ENCODE peak calls at places on chromosomes 12 and 14, in nine cellular contexts. X is WERI-Rb-1, J is mesendoderm, L is fibroblast of lung, O is OCI-LY7, H is lower lobe of right lung, E is suprapubic skin, T is tibial artery, I is SK-N-SH. M is an unnamed sample.

GRCh38 chr12:124130717-124131670 is 158.0 kb downstream of the ZNF664 start:
- DNase-seq in E (no peak), I (no peak), J (peak; percentile 74), T (no peak), L (no peak), O (no peak), H (no peak), X (no peak), M (peak; percentile 67)

GRCh38 chr12:12734054-12734453 is 16.9 kb downstream of the CDKN1B start:
- DNase-seq in L (peak; percentile 66), T (no peak), J (no peak), E (no peak), H (no peak), O (no peak), X (no peak), I (no peak), M (peak; percentile 88)

GRCh38 chr12:67148265-67148664 is 120.9 kb upstream of the CAND1 start:
- DNase-seq in H (no peak), J (no peak), L (no peak), T (no peak), O (no peak), X (no peak), E (no peak), I (no peak), M (no peak)

GRCh38 chr12:4526923-4527546 is 11.7 kb upstream of the RAD51AP1 start:
- DNase-seq in X (no peak), H (no peak), I (peak; percentile 7), T (no peak), E (no peak), J (peak; percentile 11), L (peak; percentile 45), O (peak; percentile 29), M (peak; percentile 46)

GRCh38 chr12:55036326-55036725 is 16.6 kb downstream of the NEUROD4 start:
- DNase-seq in H (no peak), I (no peak), X (no peak), O (peak; percentile 24), E (no peak), J (no peak), T (no peak), L (no peak), M (no peak)

GRCh38 chr14:104883681-104884361 is 18.8 kb downstream of the CEP170B start:
- DNase-seq in I (no peak), O (no peak), T (no peak), H (peak; percentile 41), E (no peak), J (no peak), L (no peak), X (no peak), M (peak; percentile 2)

GRCh38 chr12:124480469-124481256 is 86.7 kb downstream of the NCOR2 start:
- DNase-seq in X (peak; percentile 97), L (peak; percentile 72), O (peak; percentile 37), H (no peak), E (no peak), J (no peak), T (no peak), I (peak; percentile 85), M (peak; percentile 81)

GRCh38 chr12:57049890-57050289 is at the start of gene MYO1A:
- DNase-seq in E (no peak), L (no peak), T (no peak), H (no peak), I (no peak), X (no peak), O (no peak), J (peak; percentile 33), M (peak; percentile 66)

GRCh38 chr14:97366400-97366799 is 569.2 kb downstream of the VRK1 start:
- DNase-seq in J (peak; percentile 11), O (no peak), T (no peak), E (no peak), L (no peak), X (no peak), I (no peak), H (no peak), M (no peak)

GRCh38 chr14:66403183-66403582 is 83.0 kb upstream of the CCDC196 start:
- DNase-seq in H (no peak), T (no peak), O (peak; percentile 34), E (no peak), X (peak; percentile 12), L (peak; percentile 26), J (peak; percentile 54), I (no peak), M (no peak)

GRCh38 chr14:24430682-24431568 is 1.2 kb downstream of the KHNYN start:
- DNase-seq in O (peak; percentile 63), L (peak; percentile 61), E (no peak), J (peak; percentile 46), H (no peak), T (peak; percentile 80), I (no peak), X (no peak), M (no peak)

GRCh38 chr14:65483647-65484046 is 71.1 kb downstream of the FUT8 start:
- DNase-seq in O (no peak), J (no peak), E (no peak), X (no peak), I (no peak), H (no peak), T (no peak), L (no peak), M (no peak)

GRCh38 chr14:95146079-95146771 is 11.1 kb downstream of the DICER1 start:
- DNase-seq in E (no peak), J (no peak), I (no peak), T (no peak), H (peak; percentile 51), X (no peak), L (no peak), O (no peak), M (no peak)

GRCh38 chr12:30218073-30218472 is 434.3 kb upstream of the TMTC1 start:
- DNase-seq in O (no peak), L (no peak), I (no peak), E (no peak), X (no peak), T (no peak), H (no peak), J (no peak), M (no peak)

GRCh38 chr14:93619176-93619793 is 169.0 kb downstream of the PRIMA1 start:
- DNase-seq in H (no peak), E (no peak), L (peak; percentile 58), T (no peak), O (peak; percentile 58), I (peak; percentile 47), J (peak; percentile 69), X (peak; percentile 33), M (peak; percentile 66)

GRCh38 chr12:110639336-110640178 is 25.6 kb downstream of the TCTN1 start:
- DNase-seq in O (no peak), J (no peak), E (peak; percentile 20), L (peak; percentile 79), T (no peak), H (no peak), X (no peak), I (no peak), M (no peak)

GRCh38 chr12:132807295-132808222 is 21.1 kb downstream of the GOLGA3 start:
- DNase-seq in I (peak; percentile 89), L (no peak), X (peak; percentile 43), E (no peak), O (peak; percentile 12), J (peak; percentile 42), T (no peak), H (no peak), M (no peak)

GRCh38 chr12:46292754-46293402 is 24.0 kb upstream of the SLC38A1 start:
- DNase-seq in X (no peak), H (no peak), J (no peak), O (no peak), E (no peak), T (no peak), I (no peak), L (no peak), M (no peak)

GRCh38 chr12:14384783-14385638 is 19.5 kb downstream of the ATF7IP start:
- DNase-seq in J (peak; percentile 94), I (peak; percentile 60), X (peak; percentile 30), H (no peak), T (peak; percentile 68), L (peak; percentile 97), E (no peak), O (peak; percentile 98), M (peak; percentile 91)

GRCh38 chr12:63294327-63294632 is 143.3 kb upstream of the AVPR1A start:
- DNase-seq in L (peak; percentile 43), H (no peak), O (no peak), X (no peak), T (no peak), I (no peak), J (peak; percentile 65), E (no peak), M (peak; percentile 31)

GRCh38 chr12:10213168-10214130 is 772 bp downstream of the GABARAPL1 start:
- DNase-seq in J (peak; percentile 80), L (peak; percentile 94), X (peak; percentile 56), E (peak; percentile 93), I (peak; percentile 68), O (peak; percentile 74), H (peak; percentile 90), T (peak; percentile 94), M (peak; percentile 76)

GRCh38 chr12:128316078-128316477 is 49.1 kb downstream of the TMEM132C start:
- DNase-seq in E (no peak), O (no peak), L (no peak), T (no peak), J (no peak), H (no peak), I (no peak), X (no peak), M (no peak)
- H3K27ac ChIP-seq in E (no peak overlapping the region), O (no peak overlapping the region), L (no peak overlapping the region), T (no peak overlapping the region), J (no peak overlapping the region), H (no peak overlapping the region), I (no peak overlapping the region), X (no peak overlapping the region), M (no peak overlapping the region)

GRCh38 chr12:96890331-96890730 is 16.7 kb upstream of the NEDD1 start:
- DNase-seq in J (no peak), L (no peak), I (no peak), H (no peak), E (no peak), X (no peak), O (no peak), T (no peak), M (no peak)
- H3K36me3 ChIP-seq in J (no peaks in the 10 kb centered on the region), L (no peaks in the 10 kb centered on the region), I (no peaks in the 10 kb centered on the region), H (no peaks in the 10 kb centered on the region), E (no peaks in the 10 kb centered on the region), X (no peaks in the 10 kb centered on the region), O (no peaks in the 10 kb centered on the region), T (no peaks in the 10 kb centered on the region), M (no peaks in the 10 kb centered on the region)

GRCh38 chr12:51390457-51391046 is 654 bp downstream of the GALNT6 start:
- DNase-seq in E (no peak), X (no peak), T (peak; percentile 48), I (no peak), H (no peak), J (no peak), L (no peak), O (no peak), M (no peak)
- H3K4me3 ChIP-seq in E (peak overlapping the region; percentile 75), X (no peak overlapping the region), T (peak overlapping the region; percentile 56), I (no peak overlapping the region), H (peak overlapping the region; percentile 70), J (peak overlapping the region; percentile 68), L (peak overlapping the region; percentile 69), O (peak overlapping the region; percentile 69), M (no peak overlapping the region)

GRCh38 chr12:120902846-120903381 is 1.2 kb downstream of the SPPL3 start:
- DNase-seq in I (no peak), H (no peak), X (no peak), L (no peak), T (no peak), E (no peak), O (peak; percentile 21), J (no peak), M (no peak)
- H3K27ac ChIP-seq in I (no peak overlapping the region), H (peak overlapping the region; percentile 84), X (no peak overlapping the region), L (no peak overlapping the region), T (peak overlapping the region; percentile 90), E (peak overlapping the region; percentile 98), O (peak overlapping the region; percentile 63), J (no peak overlapping the region), M (no peak overlapping the region)

M was measured in SJCRH30.